ENCODE peak calls at places on chromosomes 13 and 19, in four cellular contexts. One of them, this sample, is unnamed.

GRCh38 chr19:35717665-35718344 is at the start of gene KMT2B:
- DNase-seq in activated T-helper 1 cell treated with anti-CD3 and anti-CD28 coated beads, Interleukin-2, amount 50 U/mL, for 16 hours: no peak
- DNase-seq in ELF-1: no peak
- DNase-seq in lower lobe of right lung: no peak
- DNase-seq in this sample: peak

GRCh38 chr19:29308977-29309520 is 96.1 kb upstream of the UQCRFS1 start:
- DNase-seq in activated T-helper 1 cell treated with anti-CD3 and anti-CD28 coated beads, Interleukin-2, amount 50 U/mL, for 16 hours: no peak
- DNase-seq in ELF-1: peak
- DNase-seq in lower lobe of right lung: no peak
- DNase-seq in this sample: peak

GRCh38 chr19:6482343-6482686 is 728 bp upstream of the DENND1C start:
- DNase-seq in activated T-helper 1 cell treated with anti-CD3 and anti-CD28 coated beads, Interleukin-2, amount 50 U/mL, for 16 hours: no peak
- DNase-seq in ELF-1: no peak
- DNase-seq in lower lobe of right lung: no peak
- DNase-seq in this sample: no peak

GRCh38 chr19:21084343-21084742 is 2.3 kb downstream of the ZNF714 start:
- DNase-seq in activated T-helper 1 cell treated with anti-CD3 and anti-CD28 coated beads, Interleukin-2, amount 50 U/mL, for 16 hours: no peak
- DNase-seq in ELF-1: no peak
- DNase-seq in lower lobe of right lung: no peak
- DNase-seq in this sample: no peak

GRCh38 chr19:30841934-30842333 is 469.8 kb downstream of the ZNF536 start:
- DNase-seq in activated T-helper 1 cell treated with anti-CD3 and anti-CD28 coated beads, Interleukin-2, amount 50 U/mL, for 16 hours: no peak
- DNase-seq in ELF-1: no peak
- DNase-seq in lower lobe of right lung: no peak
- DNase-seq in this sample: no peak

GRCh38 chr13:89238496-89238895 is 1567.3 kb downstream of the SLITRK5 start:
- DNase-seq in activated T-helper 1 cell treated with anti-CD3 and anti-CD28 coated beads, Interleukin-2, amount 50 U/mL, for 16 hours: no peak
- DNase-seq in ELF-1: no peak
- DNase-seq in lower lobe of right lung: no peak
- DNase-seq in this sample: no peak

GRCh38 chr13:103031332-103031873 is 34.8 kb downstream of the SLC10A2 start:
- DNase-seq in activated T-helper 1 cell treated with anti-CD3 and anti-CD28 coated beads, Interleukin-2, amount 50 U/mL, for 16 hours: no peak
- DNase-seq in ELF-1: no peak
- DNase-seq in lower lobe of right lung: no peak
- DNase-seq in this sample: no peak

GRCh38 chr13:114151565-114152284 is 19.3 kb upstream of the RASA3 start:
- DNase-seq in activated T-helper 1 cell treated with anti-CD3 and anti-CD28 coated beads, Interleukin-2, amount 50 U/mL, for 16 hours: no peak
- DNase-seq in ELF-1: no peak
- DNase-seq in lower lobe of right lung: peak
- DNase-seq in this sample: peak

GRCh38 chr19:17086129-17086528 is 10.6 kb downstream of the MYO9B start:
- DNase-seq in activated T-helper 1 cell treated with anti-CD3 and anti-CD28 coated beads, Interleukin-2, amount 50 U/mL, for 16 hours: no peak
- DNase-seq in ELF-1: no peak
- DNase-seq in lower lobe of right lung: no peak
- DNase-seq in this sample: no peak

GRCh38 chr13:24276310-24276709 is 33.1 kb upstream of the C1QTNF9 start:
- DNase-seq in activated T-helper 1 cell treated with anti-CD3 and anti-CD28 coated beads, Interleukin-2, amount 50 U/mL, for 16 hours: no peak
- DNase-seq in ELF-1: no peak
- DNase-seq in lower lobe of right lung: no peak
- DNase-seq in this sample: no peak

GRCh38 chr13:73835138-73835721 is 299.0 kb downstream of the KLF12 start:
- DNase-seq in activated T-helper 1 cell treated with anti-CD3 and anti-CD28 coated beads, Interleukin-2, amount 50 U/mL, for 16 hours: no peak
- DNase-seq in ELF-1: no peak
- DNase-seq in lower lobe of right lung: no peak
- DNase-seq in this sample: peak

GRCh38 chr19:47209323-47210179 is 21.4 kb downstream of the BBC3 start:
- DNase-seq in activated T-helper 1 cell treated with anti-CD3 and anti-CD28 coated beads, Interleukin-2, amount 50 U/mL, for 16 hours: no peak
- DNase-seq in ELF-1: no peak
- DNase-seq in lower lobe of right lung: no peak
- DNase-seq in this sample: no peak

GRCh38 chr13:40598599-40598998 is 67.8 kb downstream of the FOXO1 start:
- DNase-seq in activated T-helper 1 cell treated with anti-CD3 and anti-CD28 coated beads, Interleukin-2, amount 50 U/mL, for 16 hours: no peak
- DNase-seq in ELF-1: no peak
- DNase-seq in lower lobe of right lung: no peak
- DNase-seq in this sample: no peak

GRCh38 chr19:4374451-4375163 is 25.7 kb downstream of the SH3GL1 start:
- DNase-seq in activated T-helper 1 cell treated with anti-CD3 and anti-CD28 coated beads, Interleukin-2, amount 50 U/mL, for 16 hours: no peak
- DNase-seq in ELF-1: peak
- DNase-seq in lower lobe of right lung: peak
- DNase-seq in this sample: peak

GRCh38 chr13:28185256-28185655 is 46.9 kb downstream of the PAN3 start:
- DNase-seq in activated T-helper 1 cell treated with anti-CD3 and anti-CD28 coated beads, Interleukin-2, amount 50 U/mL, for 16 hours: no peak
- DNase-seq in ELF-1: no peak
- DNase-seq in lower lobe of right lung: no peak
- DNase-seq in this sample: no peak

GRCh38 chr13:39879286-39880035 is 224.0 kb downstream of the COG6 start:
- DNase-seq in activated T-helper 1 cell treated with anti-CD3 and anti-CD28 coated beads, Interleukin-2, amount 50 U/mL, for 16 hours: no peak
- DNase-seq in ELF-1: no peak
- DNase-seq in lower lobe of right lung: no peak
- DNase-seq in this sample: no peak

GRCh38 chr13:52809310-52809769 is 39.1 kb downstream of the PCDH8 start:
- DNase-seq in activated T-helper 1 cell treated with anti-CD3 and anti-CD28 coated beads, Interleukin-2, amount 50 U/mL, for 16 hours: no peak
- DNase-seq in ELF-1: peak
- DNase-seq in lower lobe of right lung: peak
- DNase-seq in this sample: peak

GRCh38 chr19:19366691-19367396 is 38.6 kb upstream of the GATAD2A start:
- DNase-seq in activated T-helper 1 cell treated with anti-CD3 and anti-CD28 coated beads, Interleukin-2, amount 50 U/mL, for 16 hours: peak
- DNase-seq in ELF-1: peak
- DNase-seq in lower lobe of right lung: peak
- DNase-seq in this sample: peak

GRCh38 chr19:42567567-42567966 is 27.2 kb downstream of the CEACAM8 start:
- DNase-seq in activated T-helper 1 cell treated with anti-CD3 and anti-CD28 coated beads, Interleukin-2, amount 50 U/mL, for 16 hours: no peak
- DNase-seq in ELF-1: no peak
- DNase-seq in lower lobe of right lung: no peak
- DNase-seq in this sample: no peak